ENCODE peak calls at places on chromosomes 2 and 18, in five cellular contexts. Q is A673, W is adrenal gland, O is neural crest cell, L is IMR-90. Y is an unnamed sample.

GRCh38 chr2:47026738-47027531 is 111.3 kb upstream of the MCFD2 start:
- DNase-seq in Q (no peak), W (no peak), O (no peak), L (no peak), Y (no peak)

GRCh38 chr18:25457636-25458035 is 105.7 kb upstream of the ZNF521 start:
- DNase-seq in Q (no peak), W (peak), O (no peak), L (peak), Y (peak)

GRCh38 chr2:189698020-189698887 is 23.8 kb downstream of the ANKAR start:
- DNase-seq in Q (peak), W (peak), O (no peak), L (peak), Y (no peak)

GRCh38 chr2:55109219-55109891 is 59.1 kb upstream of the RTN4 start:
- DNase-seq in Q (no peak), W (peak), O (no peak), L (peak), Y (peak)

GRCh38 chr18:6781179-6781714 is 51.7 kb downstream of the ARHGAP28 start:
- DNase-seq in Q (no peak), W (peak), O (peak), L (no peak), Y (peak)

GRCh38 chr2:75003276-75003675 is 44.8 kb downstream of the POLE4 start:
- DNase-seq in Q (no peak), W (no peak), O (no peak), L (no peak), Y (no peak)

GRCh38 chr2:33782395-33783239 is 183.5 kb upstream of the FAM98A start:
- DNase-seq in Q (peak), W (no peak), O (no peak), L (no peak), Y (no peak)

GRCh38 chr2:36562245-36562644 is 35.7 kb downstream of the FEZ2 start:
- DNase-seq in Q (peak), W (no peak), O (no peak), L (peak), Y (peak)

GRCh38 chr2:223076573-223076972 is 24.6 kb downstream of the KCNE4 start:
- DNase-seq in Q (no peak), W (no peak), O (no peak), L (peak), Y (no peak)

GRCh38 chr2:230227216-230227615 is 1.7 kb downstream of the SP140 start:
- DNase-seq in Q (no peak), W (no peak), O (no peak), L (no peak), Y (no peak)

GRCh38 chr2:62501794-62502500 is 4.0 kb downstream of the TMEM17 start:
- DNase-seq in Q (no peak), W (no peak), O (no peak), L (peak), Y (peak)

GRCh38 chr2:27807476-27807875 is 36.0 kb downstream of the MRPL33 start:
- DNase-seq in Q (peak), W (no peak), O (no peak), L (peak), Y (peak)

GRCh38 chr2:58215429-58215828 is 25.7 kb downstream of the FANCL start:
- DNase-seq in Q (peak), W (peak), O (no peak), L (peak), Y (no peak)

GRCh38 chr18:27005589-27005988 is 140.1 kb upstream of the AQP4 start:
- DNase-seq in Q (peak), W (no peak), O (no peak), L (no peak), Y (no peak)

GRCh38 chr2:226649201-226649600 is 150.4 kb downstream of the IRS1 start:
- DNase-seq in Q (no peak), W (no peak), O (no peak), L (no peak), Y (no peak)

GRCh38 chr2:213763963-213764362 is 479.7 kb downstream of the SPAG16 start:
- DNase-seq in Q (no peak), W (no peak), O (no peak), L (no peak), Y (no peak)

GRCh38 chr2:140808816-140809215 is 1322.0 kb downstream of the LRP1B start:
- DNase-seq in Q (peak), W (no peak), O (no peak), L (no peak), Y (no peak)

GRCh38 chr2:40410695-40411094 is 41.2 kb downstream of the SLC8A1 start:
- DNase-seq in Q (no peak), W (no peak), O (no peak), L (no peak), Y (no peak)

GRCh38 chr2:20450201-20451108 is 3.6 kb downstream of the RHOB start:
- DNase-seq in Q (no peak), W (peak), O (no peak), L (peak), Y (peak)

GRCh38 chr2:162153608-162154224 is 1.7 kb upstream of the GCG start:
- DNase-seq in Q (peak), W (peak), O (peak), L (peak), Y (peak)

GRCh38 chr2:673615-674318 is 3.4 kb downstream of the TMEM18 start:
- DNase-seq in Q (no peak), W (no peak), O (no peak), L (peak), Y (peak)

GRCh38 chr2:11329759-11330158 is 14.7 kb downstream of the ROCK2 start:
- DNase-seq in Q (no peak), W (no peak), O (no peak), L (peak), Y (peak)

GRCh38 chr18:28560339-28560738 is 383.4 kb upstream of the CDH2 start:
- DNase-seq in Q (peak), W (no peak), O (no peak), L (no peak), Y (no peak)

GRCh38 chr18:45386256-45386655 is 229.0 kb upstream of the SLC14A2 start:
- DNase-seq in Q (peak), W (no peak), O (peak), L (peak), Y (peak)

GRCh38 chr2:212935749-212936148 is 215.7 kb downstream of the IKZF2 start:
- DNase-seq in Q (no peak), W (no peak), O (no peak), L (peak), Y (no peak)

GRCh38 chr2:237714690-237715458 is 83.7 kb upstream of the RBM44 start:
- DNase-seq in Q (no peak), W (no peak), O (no peak), L (peak), Y (no peak)

GRCh38 chr2:162029287-162029901 is 44.6 kb downstream of the DPP4 start:
- DNase-seq in Q (peak), W (peak), O (no peak), L (peak), Y (peak)

GRCh38 chr2:238285653-238286082 is 2.7 kb downstream of the PER2 start:
- DNase-seq in Q (no peak), W (peak), O (peak), L (peak), Y (peak)

GRCh38 chr2:241637233-241638062 is at the start of gene ATG4B:
- DNase-seq in Q (peak), W (peak), O (peak), L (peak), Y (peak)

GRCh38 chr2:196217116-196217515 is 45.7 kb upstream of the STK17B start:
- DNase-seq in Q (no peak), W (no peak), O (no peak), L (no peak), Y (no peak)

GRCh38 chr2:20538308-20539132 is 91.6 kb downstream of the RHOB start:
- DNase-seq in Q (no peak), W (no peak), O (no peak), L (no peak), Y (no peak)

GRCh38 chr18:52657063-52657462 is 317.1 kb downstream of the DCC start:
- DNase-seq in Q (no peak), W (no peak), O (no peak), L (no peak), Y (no peak)

GRCh38 chr2:64604929-64605550 is 48.7 kb downstream of the SERTAD2 start:
- DNase-seq in Q (no peak), W (peak), O (no peak), L (peak), Y (peak)

DNA sequence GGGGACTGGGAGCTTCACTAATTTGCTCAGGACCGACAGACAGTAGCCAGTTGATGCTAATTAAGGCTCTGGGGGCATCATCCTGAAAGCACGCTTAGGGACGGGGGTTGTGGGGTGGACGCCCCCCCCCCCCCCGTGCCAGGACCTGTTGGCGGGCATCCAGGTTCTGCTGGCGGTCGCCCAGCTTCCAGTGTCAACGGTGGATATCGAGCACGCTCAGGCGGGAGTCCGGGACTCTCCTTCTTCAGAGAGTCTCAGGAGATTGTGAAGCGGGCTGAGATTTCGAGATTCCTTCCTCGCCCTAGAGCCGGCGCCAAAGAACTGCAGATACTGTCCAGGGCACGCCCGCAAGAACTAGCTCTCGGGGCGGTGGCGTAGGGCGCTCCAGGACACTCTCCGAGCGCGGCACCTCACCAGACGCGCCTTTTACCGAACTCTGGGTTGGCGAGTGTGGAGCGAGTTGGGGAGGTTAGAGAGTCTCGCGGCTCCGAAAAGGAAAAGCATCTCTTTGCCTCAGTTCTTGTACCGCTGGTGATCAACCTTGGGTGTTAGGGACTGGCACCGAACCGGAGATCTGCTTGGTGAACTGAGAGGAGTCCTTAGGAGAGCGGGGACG is 5.6 kb downstream of the RAX start:
- DNase-seq in Q (no peak), W (no peak), O (no peak), L (no peak), Y (peak)
- TF ChIP-seq CTCF in Q (no peak), W (no peak), O (no peak), L (no peak), Y (no peak)

GRCh38 chr2:204888222-204888621 is 342.9 kb downstream of the PARD3B start:
- DNase-seq in Q (no peak), W (no peak), O (no peak), L (no peak), Y (peak)
- TF ChIP-seq CTCF in Q (no peak), W (no peak), O (no peak), L (no peak), Y (no peak)

DNA sequence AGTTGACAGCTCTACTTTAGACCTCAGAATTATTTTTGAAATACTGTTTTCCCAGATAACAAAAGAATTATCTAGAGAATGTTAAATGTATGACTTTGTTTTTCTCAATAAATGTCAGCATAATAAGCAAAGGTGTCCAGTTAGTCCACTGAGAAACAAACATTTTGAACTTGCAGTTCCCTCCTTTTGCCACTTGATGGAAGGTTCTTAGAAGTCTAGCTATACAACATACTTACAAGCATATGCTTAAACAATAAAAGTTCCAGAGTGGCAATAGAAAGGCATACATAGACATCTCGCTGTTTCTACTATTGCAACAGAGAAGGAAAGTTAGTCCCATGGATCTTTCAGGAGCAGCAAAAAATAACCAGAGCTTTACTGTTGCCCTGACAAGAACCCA is 11.8 kb downstream of the NDUFA10 start:
- DNase-seq in Q (peak), W (no peak), O (no peak), L (peak), Y (no peak)
- TF ChIP-seq CTCF in Q (peak), W (peak), O (peak), L (peak), Y (peak)

GRCh38 chr2:158723921-158724802 is 71.0 kb upstream of the DAPL1 start:
- DNase-seq in Q (peak), W (no peak), O (no peak), L (no peak), Y (no peak)
- TF ChIP-seq CTCF in Q (peak), W (no peak), O (peak), L (peak), Y (no peak)

GRCh38 chr2:88172882-88173281 is 2.7 kb downstream of the THNSL2 start:
- DNase-seq in Q (no peak), W (no peak), O (no peak), L (no peak), Y (no peak)

GRCh38 chr2:88171966-88172365 is 1.8 kb downstream of the THNSL2 start:
- DNase-seq in Q (no peak), W (no peak), O (no peak), L (no peak), Y (no peak)

GRCh38 chr2:88165604-88166003 is 4.5 kb upstream of the THNSL2 start:
- DNase-seq in Q (no peak), W (no peak), O (no peak), L (no peak), Y (no peak)

GRCh38 chr2:88167740-88168139 is 2.4 kb upstream of the THNSL2 start:
- DNase-seq in Q (no peak), W (no peak), O (no peak), L (no peak), Y (no peak)

DNA sequence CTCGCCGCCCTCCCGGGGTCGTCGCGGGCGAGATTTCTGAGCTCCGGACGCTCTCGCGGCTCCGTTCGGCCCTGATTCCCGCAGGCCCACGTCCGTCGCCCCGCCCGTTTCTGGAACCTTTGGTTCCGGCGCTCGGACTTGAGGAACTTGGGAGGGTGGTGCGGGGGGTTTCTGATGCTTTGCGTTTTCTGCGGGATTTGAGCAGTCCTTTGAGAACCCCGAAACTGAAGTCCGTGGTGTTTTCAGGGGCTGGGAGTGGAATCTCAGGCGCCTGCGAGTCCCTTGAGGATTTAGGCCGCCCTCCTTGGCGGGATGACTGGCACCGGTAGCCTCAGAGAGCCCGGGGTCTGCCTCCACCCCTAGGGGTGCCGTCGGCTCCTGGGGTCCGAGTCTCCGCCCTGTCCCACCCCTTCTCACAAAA is 336 bp downstream of the THNSL2 start:
- DNase-seq in Q (no peak), W (no peak), O (peak), L (no peak), Y (no peak)
- TF ChIP-seq CTCF in Q (no peak), W (no peak), O (no peak), L (no peak), Y (no peak)

GRCh38 chr2:168326578-168326977 is 79.2 kb upstream of the STK39 start:
- DNase-seq in Q (no peak), W (no peak), O (no peak), L (no peak), Y (no peak)

GRCh38 chr2:168330624-168331423 is 83.4 kb upstream of the STK39 start:
- DNase-seq in Q (no peak), W (no peak), O (no peak), L (no peak), Y (no peak)

GRCh38 chr2:168323456-168324058 is 76.2 kb upstream of the STK39 start:
- DNase-seq in Q (peak), W (no peak), O (no peak), L (no peak), Y (no peak)

GRCh38 chr2:168327328-168327727 is 79.9 kb upstream of the STK39 start:
- DNase-seq in Q (no peak), W (no peak), O (no peak), L (no peak), Y (no peak)

GRCh38 chr2:168328421-168328820 is 81.0 kb upstream of the STK39 start:
- DNase-seq in Q (no peak), W (no peak), O (no peak), L (no peak), Y (no peak)
- TF ChIP-seq CTCF in Q (no peak), W (no peak), O (no peak), L (no peak), Y (no peak)

GRCh38 chr2:37575780-37576179 is 95.7 kb downstream of the CDC42EP3 start:
- DNase-seq in Q (no peak), W (no peak), O (no peak), L (no peak), Y (no peak)
- TF ChIP-seq CTCF in Q (peak), W (no peak), O (no peak), L (peak), Y (peak)

DNA sequence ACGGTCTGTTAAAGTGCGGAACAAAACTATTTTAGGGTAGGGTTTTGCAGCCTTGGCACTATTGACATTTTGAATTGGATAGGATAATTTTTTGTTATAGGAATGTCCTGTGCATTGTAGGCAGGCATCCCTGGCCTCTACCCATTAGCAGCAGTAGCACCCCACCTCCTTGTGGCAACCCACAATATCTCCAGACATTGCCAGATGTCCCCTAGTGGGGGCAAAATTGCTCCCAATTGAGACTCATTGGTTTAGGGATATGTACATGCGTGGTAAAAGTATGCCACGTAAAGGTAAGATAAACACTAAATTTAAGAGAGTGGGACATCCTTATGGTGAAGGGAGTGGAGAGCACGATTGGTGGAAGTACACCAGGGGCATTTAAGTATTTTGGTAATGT is 4.6 kb downstream of the MIB1 start:
- DNase-seq in Q (no peak), W (no peak), O (no peak), L (no peak), Y (no peak)
- TF ChIP-seq CTCF in Q (peak), W (no peak), O (no peak), L (no peak), Y (no peak)

GRCh38 chr2:125185691-125186270 is 1160.7 kb downstream of the CNTNAP5 start:
- DNase-seq in Q (no peak), W (no peak), O (no peak), L (no peak), Y (no peak)
- TF ChIP-seq CTCF in Q (no peak), W (no peak), O (no peak), L (no peak), Y (no peak)